ENCODE peak calls at places on chromosomes 4 and X, in five cellular contexts. K is head of caudate nucleus, A is NCI-H2029, I is nucleus accumbens, M is neural crest cell. C is an unnamed sample.

GRCh38 chr4:16914208-16914607 is 15.8 kb upstream of the LDB2 start:
- DNase-seq in M (no peak), A (no peak), K (peak; percentile 31), I (no peak), C (peak; percentile 12)

GRCh38 chr4:13918110-13918509 is 290.6 kb upstream of the BOD1L1 start:
- DNase-seq in A (no peak), M (no peak), K (no peak), I (no peak), C (peak; percentile 99)

GRCh38 chr4:101644516-101644915 is 146.0 kb upstream of the BANK1 start:
- DNase-seq in M (no peak), K (no peak), A (no peak), I (no peak), C (no peak)

GRCh38 chr4:123401466-123402175 is 5.0 kb downstream of the SPRY1 start:
- DNase-seq in A (no peak), K (no peak), M (no peak), I (no peak), C (no peak)

GRCh38 chr4:169851750-169852149 is 94.0 kb upstream of the HPF1 start:
- DNase-seq in M (no peak), A (no peak), I (no peak), K (no peak), C (no peak)

GRCh38 chr4:46329118-46329976 is 60.6 kb downstream of the GABRA2 start:
- DNase-seq in M (peak; percentile 26), K (no peak), A (no peak), I (no peak), C (no peak)

GRCh38 chrX:16278927-16279326 is 111.6 kb downstream of the MAGEB17 start:
- DNase-seq in A (peak; percentile 32), K (no peak), I (no peak), M (no peak), C (no peak)

GRCh38 chr4:107747748-107748486 is 27.9 kb upstream of the PAPSS1 start:
- DNase-seq in M (no peak), I (no peak), A (peak; percentile 74), K (no peak), C (no peak)

GRCh38 chr4:7238300-7238960 is 46.1 kb downstream of the SORCS2 start:
- DNase-seq in A (no peak), K (no peak), M (no peak), I (no peak), C (no peak)

GRCh38 chr4:165301833-165302232 is 25.6 kb upstream of the MSMO1 start:
- DNase-seq in M (no peak), A (no peak), I (no peak), K (no peak), C (peak; percentile 24)

GRCh38 chrX:56788717-56789122 is 59.7 kb downstream of the NBDY start:
- DNase-seq in I (peak; percentile 8), A (no peak), K (no peak), M (no peak), C (no peak)

GRCh38 chr4:13920901-13921300 is 293.4 kb upstream of the BOD1L1 start:
- DNase-seq in I (no peak), K (no peak), M (no peak), A (no peak), C (peak; percentile 100)

GRCh38 chrX:1242901-1243402 is 25.7 kb upstream of the CSF2RA start:
- DNase-seq in M (no peak), A (no peak), I (no peak), K (no peak), C (no peak)

GRCh38 chr4:176393306-176394013 is 73.7 kb downstream of the SPCS3 start:
- DNase-seq in K (no peak), M (no peak), I (no peak), A (no peak), C (no peak)

GRCh38 chr4:110631582-110632505 is 9.0 kb upstream of the PITX2 start:
- DNase-seq in I (peak; percentile 45), A (no peak), M (peak; percentile 74), K (peak; percentile 70), C (peak; percentile 58)

GRCh38 chr4:61068745-61069144 is 131.4 kb upstream of the ADGRL3 start:
- DNase-seq in M (no peak), K (no peak), A (no peak), I (no peak), C (peak; percentile 62)

GRCh38 chr4:2869659-2870058 is 26.0 kb downstream of the ADD1 start:
- DNase-seq in I (no peak), M (no peak), A (no peak), K (no peak), C (no peak)

GRCh38 chr4:8532245-8532781 is 47.9 kb upstream of the GPR78 start:
- DNase-seq in M (no peak), A (no peak), K (no peak), I (no peak), C (no peak)

GRCh38 chrX:111823068-111823467 is 52.9 kb upstream of the TRPC5OS start:
- DNase-seq in A (no peak), K (no peak), M (peak; percentile 35), I (no peak), C (peak; percentile 8)

GRCh38 chr4:65825121-65825520 is 154.8 kb upstream of the EPHA5 start:
- DNase-seq in M (no peak), I (no peak), K (no peak), A (no peak), C (peak; percentile 75)

GRCh38 chr4:8341691-8342090 is 72.1 kb downstream of the HTRA3 start:
- DNase-seq in K (peak; percentile 32), M (no peak), I (no peak), A (no peak), C (no peak)

GRCh38 chr4:110452546-110452945 is 23.4 kb upstream of the ENPEP start:
- DNase-seq in K (no peak), A (no peak), M (no peak), I (no peak), C (no peak)

GRCh38 chr4:88841635-88842034 is 144.0 kb upstream of the NAP1L5 start:
- DNase-seq in I (no peak), A (no peak), M (no peak), K (no peak), C (no peak)

GRCh38 chr4:82561745-82562552 is at the start of gene TMEM150C:
- DNase-seq in K (peak; percentile 35), I (no peak), M (peak; percentile 35), A (peak; percentile 18), C (peak; percentile 3)

GRCh38 chr4:160493206-160493605 is 1390.3 kb downstream of the RAPGEF2 start:
- DNase-seq in M (no peak), I (no peak), A (no peak), K (no peak), C (no peak)

GRCh38 chr4:99832313-99832712 is 15.7 kb downstream of the DAPP1 start:
- DNase-seq in I (no peak), K (no peak), A (no peak), M (no peak), C (no peak)